ENCODE peak calls at places on chromosomes 3 and 15, in ten cellular contexts. One of them, this sample, is unnamed.

GRCh38 chr15:35427091-35427490 is 118.9 kb downstream of the DPH6 start:
- DNase-seq in ovary: no peak
- DNase-seq in neuronal stem cell: no peak
- DNase-seq in psoas muscle: no peak
- DNase-seq in body of pancreas: no peak
- DNase-seq in HL-60: no peak
- DNase-seq in cardiac muscle cell: no peak
- DNase-seq in prostate gland: no peak
- DNase-seq in stomach: no peak
- DNase-seq in keratinocyte: no peak
- DNase-seq in this sample: no peak

GRCh38 chr3:55718475-55718874 is 231.4 kb upstream of the WNT5A start:
- DNase-seq in ovary: peak
- DNase-seq in neuronal stem cell: no peak
- DNase-seq in psoas muscle: no peak
- DNase-seq in body of pancreas: no peak
- DNase-seq in HL-60: no peak
- DNase-seq in cardiac muscle cell: peak
- DNase-seq in prostate gland: no peak
- DNase-seq in stomach: no peak
- DNase-seq in keratinocyte: no peak
- DNase-seq in this sample: no peak

GRCh38 chr3:173659972-173660371 is 262.4 kb downstream of the NLGN1 start:
- DNase-seq in ovary: no peak
- DNase-seq in neuronal stem cell: no peak
- DNase-seq in psoas muscle: no peak
- DNase-seq in body of pancreas: no peak
- DNase-seq in HL-60: no peak
- DNase-seq in cardiac muscle cell: peak
- DNase-seq in prostate gland: no peak
- DNase-seq in stomach: no peak
- DNase-seq in keratinocyte: no peak
- DNase-seq in this sample: no peak

GRCh38 chr3:184491011-184491576 is 70.5 kb upstream of the EPHB3 start:
- DNase-seq in ovary: peak
- DNase-seq in neuronal stem cell: no peak
- DNase-seq in psoas muscle: no peak
- DNase-seq in body of pancreas: peak
- DNase-seq in HL-60: no peak
- DNase-seq in cardiac muscle cell: no peak
- DNase-seq in prostate gland: no peak
- DNase-seq in stomach: peak
- DNase-seq in keratinocyte: no peak
- DNase-seq in this sample: no peak

GRCh38 chr15:71997691-71998090 is 120.3 kb downstream of the MYO9A start:
- DNase-seq in ovary: no peak
- DNase-seq in neuronal stem cell: no peak
- DNase-seq in psoas muscle: no peak
- DNase-seq in body of pancreas: no peak
- DNase-seq in HL-60: no peak
- DNase-seq in cardiac muscle cell: no peak
- DNase-seq in prostate gland: no peak
- DNase-seq in stomach: no peak
- DNase-seq in keratinocyte: no peak
- DNase-seq in this sample: no peak

GRCh38 chr3:53744351-53744750 is 101.9 kb downstream of the CHDH start:
- DNase-seq in ovary: no peak
- DNase-seq in neuronal stem cell: no peak
- DNase-seq in psoas muscle: no peak
- DNase-seq in body of pancreas: peak
- DNase-seq in HL-60: no peak
- DNase-seq in cardiac muscle cell: no peak
- DNase-seq in prostate gland: no peak
- DNase-seq in stomach: peak
- DNase-seq in keratinocyte: no peak
- DNase-seq in this sample: no peak

GRCh38 chr3:69784854-69785523 is 45.7 kb downstream of the MITF start:
- DNase-seq in ovary: peak
- DNase-seq in neuronal stem cell: no peak
- DNase-seq in psoas muscle: peak
- DNase-seq in body of pancreas: peak
- DNase-seq in HL-60: no peak
- DNase-seq in cardiac muscle cell: peak
- DNase-seq in prostate gland: no peak
- DNase-seq in stomach: no peak
- DNase-seq in keratinocyte: peak
- DNase-seq in this sample: no peak

GRCh38 chr3:15795563-15796308 is 2.0 kb downstream of the ANKRD28 start:
- DNase-seq in ovary: no peak
- DNase-seq in neuronal stem cell: no peak
- DNase-seq in psoas muscle: no peak
- DNase-seq in body of pancreas: no peak
- DNase-seq in HL-60: peak
- DNase-seq in cardiac muscle cell: no peak
- DNase-seq in prostate gland: no peak
- DNase-seq in stomach: no peak
- DNase-seq in keratinocyte: no peak
- DNase-seq in this sample: no peak

GRCh38 chr3:47542614-47543173 is 29.2 kb upstream of the ELP6 start:
- DNase-seq in ovary: peak
- DNase-seq in neuronal stem cell: no peak
- DNase-seq in psoas muscle: peak
- DNase-seq in body of pancreas: peak
- DNase-seq in HL-60: no peak
- DNase-seq in cardiac muscle cell: no peak
- DNase-seq in prostate gland: no peak
- DNase-seq in stomach: no peak
- DNase-seq in keratinocyte: no peak
- DNase-seq in this sample: peak

GRCh38 chr3:150759319-150759718 is 3.6 kb downstream of the SIAH2 start:
- DNase-seq in ovary: no peak
- DNase-seq in neuronal stem cell: no peak
- DNase-seq in psoas muscle: no peak
- DNase-seq in body of pancreas: no peak
- DNase-seq in HL-60: no peak
- DNase-seq in cardiac muscle cell: no peak
- DNase-seq in prostate gland: no peak
- DNase-seq in stomach: no peak
- DNase-seq in keratinocyte: peak
- DNase-seq in this sample: no peak

GRCh38 chr3:123561188-123561587 is 23.7 kb downstream of the HACD2 start:
- DNase-seq in ovary: no peak
- DNase-seq in neuronal stem cell: no peak
- DNase-seq in psoas muscle: no peak
- DNase-seq in body of pancreas: no peak
- DNase-seq in HL-60: no peak
- DNase-seq in cardiac muscle cell: no peak
- DNase-seq in prostate gland: no peak
- DNase-seq in stomach: no peak
- DNase-seq in keratinocyte: no peak
- DNase-seq in this sample: no peak
- H3K27ac ChIP-seq in ovary: no peak
- H3K27ac ChIP-seq in neuronal stem cell: no peak
- H3K27ac ChIP-seq in psoas muscle: no peak
- H3K27ac ChIP-seq in body of pancreas: no peak
- H3K27ac ChIP-seq in HL-60: no peak
- H3K27ac ChIP-seq in cardiac muscle cell: no peak
- H3K27ac ChIP-seq in prostate gland: no peak
- H3K27ac ChIP-seq in stomach: no peak
- H3K27ac ChIP-seq in keratinocyte: no peak
- H3K27ac ChIP-seq in this sample: no peak

DNA sequence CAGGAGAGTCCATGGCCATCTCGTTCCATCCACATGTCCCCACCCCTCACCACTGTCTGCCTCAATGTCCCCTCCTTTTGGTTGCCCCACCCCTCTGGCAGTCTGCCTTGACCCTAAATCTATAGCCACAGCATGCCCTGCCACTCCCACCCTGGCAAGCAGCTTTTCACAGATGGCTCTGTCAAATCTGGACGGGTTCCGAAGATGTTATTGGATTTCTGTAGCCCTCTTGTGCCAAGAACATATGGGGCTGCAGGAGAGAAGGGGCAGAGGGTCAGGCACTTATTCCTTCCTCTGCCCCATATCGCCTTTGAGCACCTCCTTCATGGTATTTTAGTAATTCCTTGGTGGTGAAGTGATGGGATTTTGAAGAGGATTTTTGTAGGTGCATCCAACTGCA is 57.1 kb downstream of the EPHB1 start:
- DNase-seq in ovary: no peak
- DNase-seq in neuronal stem cell: no peak
- DNase-seq in psoas muscle: no peak
- DNase-seq in body of pancreas: no peak
- DNase-seq in HL-60: no peak
- DNase-seq in cardiac muscle cell: no peak
- DNase-seq in prostate gland: no peak
- DNase-seq in stomach: no peak
- DNase-seq in keratinocyte: no peak
- DNase-seq in this sample: no peak
- H3K27ac ChIP-seq in ovary: no peak
- H3K27ac ChIP-seq in neuronal stem cell: no peak
- H3K27ac ChIP-seq in psoas muscle: no peak
- H3K27ac ChIP-seq in body of pancreas: no peak
- H3K27ac ChIP-seq in HL-60: no peak
- H3K27ac ChIP-seq in cardiac muscle cell: no peak
- H3K27ac ChIP-seq in prostate gland: no peak
- H3K27ac ChIP-seq in stomach: no peak
- H3K27ac ChIP-seq in keratinocyte: no peak
- H3K27ac ChIP-seq in this sample: no peak

GRCh38 chr3:171445805-171446204 is 14.4 kb downstream of the TNIK start:
- DNase-seq in ovary: no peak
- DNase-seq in neuronal stem cell: no peak
- DNase-seq in psoas muscle: no peak
- DNase-seq in body of pancreas: no peak
- DNase-seq in HL-60: no peak
- DNase-seq in cardiac muscle cell: no peak
- DNase-seq in prostate gland: no peak
- DNase-seq in stomach: no peak
- DNase-seq in keratinocyte: no peak
- DNase-seq in this sample: no peak
- H3K27ac ChIP-seq in ovary: no peak
- H3K27ac ChIP-seq in neuronal stem cell: no peak
- H3K27ac ChIP-seq in psoas muscle: no peak
- H3K27ac ChIP-seq in body of pancreas: no peak
- H3K27ac ChIP-seq in HL-60: no peak
- H3K27ac ChIP-seq in cardiac muscle cell: no peak
- H3K27ac ChIP-seq in prostate gland: no peak
- H3K27ac ChIP-seq in stomach: no peak
- H3K27ac ChIP-seq in keratinocyte: no peak
- H3K27ac ChIP-seq in this sample: no peak

GRCh38 chr3:125121246-125122010 is 65.6 kb upstream of the HEG1 start:
- DNase-seq in ovary: no peak
- DNase-seq in neuronal stem cell: no peak
- DNase-seq in psoas muscle: no peak
- DNase-seq in body of pancreas: no peak
- DNase-seq in HL-60: no peak
- DNase-seq in cardiac muscle cell: no peak
- DNase-seq in prostate gland: no peak
- DNase-seq in stomach: no peak
- DNase-seq in keratinocyte: no peak
- DNase-seq in this sample: no peak
- H3K27ac ChIP-seq in ovary: no peak
- H3K27ac ChIP-seq in neuronal stem cell: no peak
- H3K27ac ChIP-seq in psoas muscle: no peak
- H3K27ac ChIP-seq in body of pancreas: no peak
- H3K27ac ChIP-seq in HL-60: no peak
- H3K27ac ChIP-seq in cardiac muscle cell: no peak
- H3K27ac ChIP-seq in prostate gland: no peak
- H3K27ac ChIP-seq in stomach: no peak
- H3K27ac ChIP-seq in keratinocyte: no peak
- H3K27ac ChIP-seq in this sample: peak

GRCh38 chr3:157157836-157158235 is 2.1 kb downstream of the CCNL1 start:
- DNase-seq in ovary: no peak
- DNase-seq in neuronal stem cell: no peak
- DNase-seq in psoas muscle: no peak
- DNase-seq in body of pancreas: no peak
- DNase-seq in HL-60: no peak
- DNase-seq in cardiac muscle cell: no peak
- DNase-seq in prostate gland: no peak
- DNase-seq in stomach: no peak
- DNase-seq in keratinocyte: no peak
- DNase-seq in this sample: no peak
- H3K27ac ChIP-seq in ovary: no peak
- H3K27ac ChIP-seq in neuronal stem cell: no peak
- H3K27ac ChIP-seq in psoas muscle: peak
- H3K27ac ChIP-seq in body of pancreas: peak
- H3K27ac ChIP-seq in HL-60: peak
- H3K27ac ChIP-seq in cardiac muscle cell: no peak
- H3K27ac ChIP-seq in prostate gland: peak
- H3K27ac ChIP-seq in stomach: no peak
- H3K27ac ChIP-seq in keratinocyte: peak
- H3K27ac ChIP-seq in this sample: no peak

GRCh38 chr3:119815716-119816115 is 33.8 kb downstream of the NR1I2 start:
- DNase-seq in ovary: no peak
- DNase-seq in neuronal stem cell: no peak
- DNase-seq in psoas muscle: no peak
- DNase-seq in body of pancreas: no peak
- DNase-seq in HL-60: no peak
- DNase-seq in cardiac muscle cell: no peak
- DNase-seq in prostate gland: no peak
- DNase-seq in stomach: no peak
- DNase-seq in keratinocyte: no peak
- DNase-seq in this sample: no peak
- H3K27ac ChIP-seq in ovary: no peak
- H3K27ac ChIP-seq in neuronal stem cell: no peak
- H3K27ac ChIP-seq in psoas muscle: no peak
- H3K27ac ChIP-seq in body of pancreas: no peak
- H3K27ac ChIP-seq in HL-60: no peak
- H3K27ac ChIP-seq in cardiac muscle cell: no peak
- H3K27ac ChIP-seq in prostate gland: no peak
- H3K27ac ChIP-seq in stomach: no peak
- H3K27ac ChIP-seq in keratinocyte: no peak
- H3K27ac ChIP-seq in this sample: no peak

GRCh38 chr15:51044037-51044712 is 50.5 kb downstream of the TNFAIP8L3 start:
- DNase-seq in ovary: no peak
- DNase-seq in neuronal stem cell: no peak
- DNase-seq in psoas muscle: no peak
- DNase-seq in body of pancreas: no peak
- DNase-seq in HL-60: no peak
- DNase-seq in cardiac muscle cell: no peak
- DNase-seq in prostate gland: no peak
- DNase-seq in stomach: no peak
- DNase-seq in keratinocyte: no peak
- DNase-seq in this sample: no peak

GRCh38 chr15:51038258-51039042 is 56.3 kb downstream of the TNFAIP8L3 start:
- DNase-seq in ovary: no peak
- DNase-seq in neuronal stem cell: no peak
- DNase-seq in psoas muscle: no peak
- DNase-seq in body of pancreas: no peak
- DNase-seq in HL-60: no peak
- DNase-seq in cardiac muscle cell: no peak
- DNase-seq in prostate gland: no peak
- DNase-seq in stomach: no peak
- DNase-seq in keratinocyte: no peak
- DNase-seq in this sample: no peak
- H3K27ac ChIP-seq in ovary: no peak
- H3K27ac ChIP-seq in neuronal stem cell: no peak
- H3K27ac ChIP-seq in psoas muscle: no peak
- H3K27ac ChIP-seq in body of pancreas: no peak
- H3K27ac ChIP-seq in HL-60: no peak
- H3K27ac ChIP-seq in cardiac muscle cell: no peak
- H3K27ac ChIP-seq in prostate gland: no peak
- H3K27ac ChIP-seq in stomach: no peak
- H3K27ac ChIP-seq in keratinocyte: no peak
- H3K27ac ChIP-seq in this sample: no peak